ENCODE peak calls at places on chromosomes 2 and 18, in nine cellular contexts. N is HEK293T; A is AG04450; O is stimulated activated CD4-positive, alpha-beta T cell treated with anti-CD3 and anti-CD28 coated beads, Interleukin-12 subunit alpha, Interleukin-12 subunit beta, amount 100 ng/mL, for 48 hours; E is fibroblast of gingiva; W is nephron progenitor cell; C is stimulated activated CD8-positive, alpha-beta memory T cell treated with anti-CD3 and anti-CD28 coated beads, Interleukin-7, amount 100 ng/mL, for 24 hours; Y is EH; K is stimulated activated naive CD8-positive, alpha-beta T cell treated with anti-CD3 and anti-CD28 coated beads, Interleukin-15, Interleukin-2, amounts not matched to agents 100 U/mL and 50 U/mL, for 24 hours. P is an unnamed sample.
A peak's percentile ranks its signal among the peaks of the same experiment; 100 is the strongest.

GRCh38 chr2:27807476-27807875 is 36.0 kb downstream of the MRPL33 start:
- DNase-seq in N (peak; percentile 39), A (no peak), O (no peak), E (no peak), W (peak; percentile 16), C (no peak), Y (peak; percentile 45), K (peak; percentile 19), P (peak; percentile 51)

GRCh38 chr2:45192481-45192880 is 183.2 kb upstream of the SIX2 start:
- DNase-seq in N (no peak), A (no peak), O (no peak), E (no peak), W (no peak), C (no peak), Y (no peak), K (no peak), P (no peak)

GRCh38 chr18:48161911-48162698 is 231.6 kb upstream of the SMAD2 start:
- DNase-seq in N (peak; percentile 14), A (no peak), O (no peak), E (no peak), W (no peak), C (no peak), Y (no peak), K (peak; percentile 13), P (no peak)

GRCh38 chr18:73741946-73742345 is 405.7 kb downstream of the FBXO15 start:
- DNase-seq in N (no peak), A (peak; percentile 16), O (no peak), E (peak; percentile 49), W (no peak), C (no peak), Y (peak; percentile 55), K (no peak), P (no peak)

GRCh38 chr2:55961318-55961911 is 37.8 kb upstream of the EFEMP1 start:
- DNase-seq in N (peak; percentile 15), A (peak; percentile 21), O (no peak), E (peak; percentile 52), W (no peak), C (no peak), Y (peak; percentile 68), K (no peak), P (peak; percentile 37)

GRCh38 chr18:37783771-37784170 is 218.2 kb upstream of the CELF4 start:
- DNase-seq in N (no peak), A (no peak), O (no peak), E (no peak), W (no peak), C (no peak), Y (no peak), K (no peak), P (no peak)

GRCh38 chr2:161400076-161400475 is 16.0 kb upstream of the TBR1 start:
- DNase-seq in N (no peak), A (no peak), O (no peak), E (peak; percentile 12), W (no peak), C (no peak), Y (peak; percentile 26), K (no peak), P (no peak)

GRCh38 chr2:10380048-10380926 is 67.8 kb downstream of the ODC1 start:
- DNase-seq in N (no peak), A (no peak), O (no peak), E (no peak), W (no peak), C (no peak), Y (no peak), K (no peak), P (no peak)

GRCh38 chr2:230868151-230868946 is 3.6 kb downstream of the ITM2C start:
- DNase-seq in N (no peak), A (no peak), O (no peak), E (no peak), W (peak; percentile 61), C (no peak), Y (no peak), K (no peak), P (no peak)

GRCh38 chr2:67879586-67880290 is 183.1 kb downstream of the C1D start:
- DNase-seq in N (no peak), A (no peak), O (no peak), E (no peak), W (no peak), C (no peak), Y (peak; percentile 87), K (no peak), P (no peak)

P was measured in D341Med.